ENCODE peak calls at places on chromosomes 6 and 20, in six cellular contexts. B is endodermal cell, W is fibroblast of lung, M is brain microvascular endothelial cell, J is HCT116, V is kidney. H is an unnamed sample.

GRCh38 chr6:135266675-135267074 is 85.6 kb downstream of the MYB start:
- DNase-seq in B (no peak), W (no peak), M (no peak), J (no peak), V (no peak), H (no peak)

GRCh38 chr6:18451756-18452155 is 64.6 kb downstream of the RNF144B start:
- DNase-seq in B (no peak), W (peak), M (no peak), J (no peak), V (no peak), H (no peak)

GRCh38 chr6:34667481-34668238 is 28.9 kb downstream of the ILRUN start:
- DNase-seq in B (no peak), W (no peak), M (no peak), J (no peak), V (no peak), H (no peak)

GRCh38 chr6:137904822-137905617 is 38.0 kb downstream of the TNFAIP3 start:
- DNase-seq in B (no peak), W (no peak), M (no peak), J (no peak), V (peak), H (no peak)

GRCh38 chr20:20894753-20895152 is 182.3 kb upstream of the RALGAPA2 start:
- DNase-seq in B (no peak), W (no peak), M (no peak), J (no peak), V (no peak), H (no peak)

GRCh38 chr6:34745277-34746103 is 11.8 kb upstream of the SNRPC start:
- DNase-seq in B (no peak), W (no peak), M (peak), J (no peak), V (no peak), H (no peak)

GRCh38 chr6:17962436-17963031 is 24.9 kb downstream of the KIF13A start:
- DNase-seq in B (no peak), W (peak), M (peak), J (no peak), V (peak), H (no peak)

GRCh38 chr6:164415832-164416563 is 893.4 kb downstream of the C6orf118 start:
- DNase-seq in B (no peak), W (no peak), M (no peak), J (no peak), V (no peak), H (no peak)

GRCh38 chr6:12170351-12171079 is 119.6 kb upstream of the EDN1 start:
- DNase-seq in B (no peak), W (peak), M (no peak), J (no peak), V (no peak), H (no peak)

DNA sequence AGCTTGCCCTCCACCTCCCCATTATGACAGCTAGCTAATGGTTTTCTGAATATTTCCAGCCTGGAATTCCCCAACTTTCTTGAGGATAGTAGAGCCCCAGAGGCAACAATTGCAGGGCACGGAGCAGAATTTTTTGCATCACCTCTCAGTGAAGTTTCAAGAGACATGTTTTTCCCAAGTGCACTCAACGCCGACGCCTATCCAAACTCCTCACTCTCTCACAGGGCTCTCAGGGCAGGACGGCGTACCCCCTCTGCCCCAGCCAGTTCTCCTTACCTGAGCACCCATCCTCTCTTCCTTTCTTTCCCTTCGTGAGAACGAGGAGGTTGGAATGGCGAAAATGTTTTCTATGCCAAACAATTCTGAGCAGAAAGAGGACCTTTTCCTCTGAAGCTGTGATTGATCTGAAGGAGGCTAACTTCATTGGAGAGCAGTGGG is 83.1 kb upstream of the FOXQ1 start:
- DNase-seq in B (no peak), W (no peak), M (no peak), J (no peak), V (no peak), H (no peak)
- TF ChIP-seq CTCF in B (no peak), W (no peak), M (no peak), J (no peak), V (no peak), H (no peak)

GRCh38 chr20:35319206-35320197 is 27.3 kb upstream of the FAM83C start:
- DNase-seq in B (no peak), W (peak), M (peak), J (no peak), V (no peak), H (no peak)

GRCh38 chr20:35318502-35319157 is 26.4 kb upstream of the FAM83C start:
- DNase-seq in B (no peak), W (peak), M (peak), J (peak), V (no peak), H (no peak)

GRCh38 chr20:35315199-35316020 is 23.2 kb upstream of the FAM83C start:
- DNase-seq in B (no peak), W (no peak), M (no peak), J (no peak), V (no peak), H (no peak)

GRCh38 chr20:35316086-35316485 is 23.9 kb upstream of the FAM83C start:
- DNase-seq in B (no peak), W (no peak), M (no peak), J (no peak), V (no peak), H (no peak)

DNA sequence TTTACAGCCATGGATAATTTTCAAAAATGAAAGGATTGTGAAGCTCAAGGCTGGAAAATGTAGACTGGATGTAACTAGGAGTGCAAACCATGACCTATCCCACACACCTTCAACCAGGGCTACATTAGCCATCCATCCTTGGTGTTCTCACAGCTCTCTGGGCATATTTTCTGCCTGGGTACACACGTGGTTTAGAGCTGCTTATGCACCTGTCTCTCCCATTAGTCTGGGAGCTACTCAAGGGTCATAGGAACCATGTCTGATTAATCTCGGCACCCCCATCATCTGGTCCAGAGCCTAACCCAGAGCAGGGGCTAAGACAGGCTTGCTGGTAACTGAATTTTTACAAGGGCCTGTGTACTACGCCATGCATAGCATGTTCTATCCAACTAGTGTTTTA is 25.2 kb upstream of the FAM83C start:
- DNase-seq in B (no peak), W (no peak), M (no peak), J (no peak), V (no peak), H (no peak)
- H3K27ac ChIP-seq in B (no peak), W (peak), M (peak), J (peak), V (no peak), H (no peak)

GRCh38 chr20:33299111-33299603 is 16.1 kb downstream of the BPIFB1 start:
- DNase-seq in B (peak), W (peak), M (peak), J (peak), V (peak), H (no peak)
- H3K4me3 ChIP-seq in B (no peak), W (no peak), M (no peak), J (no peak), V (no peak), H (no peak)

DNA sequence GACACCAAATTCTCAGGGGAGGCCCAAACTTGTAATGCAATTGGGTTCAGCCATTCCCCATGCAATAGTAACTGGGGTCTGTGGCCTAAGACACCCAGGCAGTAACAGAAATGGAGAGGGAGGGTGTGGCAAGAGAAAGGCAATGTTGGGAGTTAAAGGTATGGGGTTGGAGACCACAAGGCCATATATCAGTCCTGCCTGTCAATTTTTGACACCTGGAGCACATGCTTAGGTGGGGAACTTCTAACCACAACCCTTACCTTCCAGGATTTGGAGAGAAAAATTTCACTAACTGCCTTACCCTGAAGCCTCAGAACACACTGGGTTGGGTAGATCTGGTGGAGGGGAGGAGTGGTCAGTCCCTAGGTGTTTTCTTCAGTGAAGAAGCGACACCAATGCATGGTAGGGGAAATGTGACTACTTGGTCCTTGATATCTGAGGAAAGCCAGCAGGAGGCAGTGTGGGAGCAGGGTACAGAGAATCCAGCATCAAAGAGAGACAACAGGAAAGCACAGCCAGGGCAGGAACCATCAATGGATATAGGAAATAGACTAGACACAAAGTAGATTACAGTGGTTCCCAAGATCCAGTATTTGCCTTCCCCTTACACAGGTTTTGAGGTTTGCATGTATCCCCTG is 6.8 kb upstream of the USP49 start:
- DNase-seq in B (peak), W (peak), M (no peak), J (no peak), V (no peak), H (no peak)
- TF ChIP-seq CTCF in B (peak), W (peak), M (peak), J (peak), V (peak), H (no peak)

GRCh38 chr6:111238464-111239119 is 151.3 kb downstream of the SLC16A10 start:
- DNase-seq in B (no peak), W (peak), M (peak), J (no peak), V (no peak), H (no peak)
- H3K27ac ChIP-seq in B (no peak), W (no peak), M (no peak), J (no peak), V (no peak), H (no peak)

GRCh38 chr6:169253745-169254238 is at the start of gene THBS2:
- DNase-seq in B (peak), W (peak), M (peak), J (no peak), V (no peak), H (no peak)
- H3K4me3 ChIP-seq in B (peak), W (peak), M (peak), J (no peak), V (peak), H (peak)

GRCh38 chr20:9028419-9028818 is 40.5 kb upstream of the PLCB4 start:
- DNase-seq in B (no peak), W (peak), M (peak), J (no peak), V (no peak), H (no peak)
- TF ChIP-seq CTCF in B (no peak), W (no peak), M (no peak), J (no peak), V (no peak), H (no peak)

GRCh38 chr20:63469713-63470101 is 2.7 kb downstream of the KCNQ2 start:
- DNase-seq in B (no peak), W (no peak), M (no peak), J (no peak), V (no peak), H (no peak)
- H3K27ac ChIP-seq in B (no peak), W (no peak), M (no peak), J (no peak), V (no peak), H (no peak)